ENCODE peak calls at places on chromosomes 3 and 15, in seven cellular contexts. H is HCT116; F is A549; R is stomach; U is aorta; Q is CD4-positive, CD25-positive, alpha-beta regulatory T cell; E is fibroblast of lung. O is an unnamed sample.

GRCh38 chr3:23575697-23576096 is 230.1 kb upstream of the UBE2E1 start:
- DNase-seq in F (peak), E (peak), U (no peak), R (no peak), Q (no peak), H (no peak), O (no peak)

GRCh38 chr3:175185903-175186302 is 326.8 kb downstream of the NAALADL2 start:
- DNase-seq in Q (no peak), E (no peak), U (no peak), F (no peak), R (no peak), H (no peak), O (no peak)

GRCh38 chr15:64151727-64152506 is at the start of gene SNX22:
- DNase-seq in F (no peak), H (no peak), R (peak), U (no peak), Q (peak), E (no peak), O (peak)

GRCh38 chr3:123949606-123950005 is 11.4 kb downstream of the CCDC14 start:
- DNase-seq in Q (no peak), U (no peak), E (peak), F (no peak), H (no peak), R (no peak), O (no peak)

GRCh38 chr3:141941093-141941492 is 64.7 kb downstream of the ATP1B3 start:
- DNase-seq in U (no peak), E (no peak), R (no peak), F (no peak), Q (no peak), H (peak), O (no peak)

GRCh38 chr15:23514492-23514891 is 51.0 kb upstream of the MKRN3 start:
- DNase-seq in F (no peak), Q (no peak), R (no peak), U (no peak), E (no peak), H (no peak), O (no peak)

GRCh38 chr3:25855281-25855680 is 65.4 kb downstream of the OXSM start:
- DNase-seq in E (peak), Q (no peak), F (no peak), H (no peak), R (no peak), U (no peak), O (no peak)

GRCh38 chr3:17431004-17431403 is 311.4 kb downstream of the TBC1D5 start:
- DNase-seq in F (peak), R (no peak), H (peak), U (no peak), E (peak), Q (no peak), O (no peak)

GRCh38 chr3:22371592-22372291 is 620.7 kb upstream of the ZNF385D start:
- DNase-seq in U (peak), H (no peak), E (no peak), F (no peak), R (no peak), Q (no peak), O (peak)

GRCh38 chr3:11244131-11244677 is 28.0 kb upstream of the ATG7 start:
- DNase-seq in F (peak), H (no peak), E (peak), R (no peak), Q (no peak), U (no peak), O (no peak)

GRCh38 chr15:71448688-71449114 is 333.4 kb downstream of the THSD4 start:
- DNase-seq in E (peak), H (peak), F (peak), R (peak), U (no peak), Q (no peak), O (no peak)

GRCh38 chr15:98976500-98976899 is 31.1 kb downstream of the PGPEP1L start:
- DNase-seq in F (no peak), R (no peak), E (no peak), Q (no peak), H (no peak), U (no peak), O (no peak)

GRCh38 chr15:72690938-72691337 is 4.9 kb downstream of the BBS4 start:
- DNase-seq in U (no peak), H (no peak), Q (no peak), E (no peak), F (no peak), R (no peak), O (no peak)
- H3K27ac ChIP-seq in U (no peak), H (no peak), Q (no peak), E (no peak), F (no peak), R (no peak), O (no peak)

GRCh38 chr3:186946756-186947375 is 16.5 kb downstream of the ST6GAL1 start:
- DNase-seq in U (no peak), F (no peak), E (no peak), Q (no peak), H (no peak), R (no peak), O (no peak)
- H3K27ac ChIP-seq in U (no peak), F (no peak), E (no peak), Q (no peak), H (no peak), R (no peak), O (no peak)

DNA sequence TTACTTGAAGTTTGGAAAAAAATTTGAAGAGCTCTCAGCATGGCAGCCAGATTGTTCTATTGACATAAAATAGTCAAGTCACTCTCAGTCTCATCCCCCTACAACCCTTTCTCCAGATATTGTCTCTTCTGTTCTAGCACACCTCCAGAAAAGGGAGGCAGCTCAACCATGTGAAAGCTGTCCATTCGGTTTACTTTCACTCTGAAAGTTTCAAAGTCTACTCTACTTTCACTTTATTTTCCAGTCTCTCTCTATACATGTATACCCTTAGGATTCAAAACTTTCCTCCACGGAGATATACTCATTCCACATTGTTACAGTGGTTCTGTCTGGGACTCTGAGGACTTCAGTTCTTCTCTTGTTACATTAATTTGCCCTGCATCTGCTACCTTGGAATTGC is 111.0 kb upstream of the STAC start:
- DNase-seq in E (no peak), F (no peak), H (no peak), U (no peak), R (no peak), Q (no peak), O (no peak)
- H3K27ac ChIP-seq in E (no peak), F (no peak), H (no peak), U (no peak), R (no peak), Q (no peak), O (no peak)

GRCh38 chr3:65878831-65879230 is 159.9 kb downstream of the MAGI1 start:
- DNase-seq in F (no peak), R (no peak), E (no peak), Q (no peak), H (no peak), U (no peak), O (no peak)
- H3K27ac ChIP-seq in F (no peak), R (no peak), E (no peak), Q (no peak), H (no peak), U (no peak), O (no peak)